ENCODE peak calls at places on chromosomes 4 and X, in seven cellular contexts. D is tibial artery; T is neural crest cell; V is endothelial cell; N is CD4-positive, alpha-beta T cell; E is fibroblast of the aortic adventitia; B is choroid plexus epithelial cell. G is an unnamed sample.

GRCh38 chrX:94058728-94059382 is 384.8 kb downstream of the FAM133A start:
- DNase-seq in D (no peak), T (peak), V (peak), N (no peak), E (peak), B (peak), G (no peak)

GRCh38 chr4:97238956-97239698 is 904.1 kb downstream of the STPG2 start:
- DNase-seq in D (no peak), T (no peak), V (no peak), N (no peak), E (no peak), B (no peak), G (no peak)

GRCh38 chr4:158535130-158535614 is 13.5 kb downstream of the RXFP1 start:
- DNase-seq in D (no peak), T (no peak), V (no peak), N (no peak), E (peak), B (peak), G (no peak)

GRCh38 chrX:131734621-131735020 is 190.7 kb downstream of the OR13H1 start:
- DNase-seq in D (no peak), T (no peak), V (no peak), N (no peak), E (peak), B (no peak), G (no peak)

GRCh38 chr4:78100060-78100459 is 42.9 kb downstream of the FRAS1 start:
- DNase-seq in D (no peak), T (no peak), V (no peak), N (no peak), E (peak), B (peak), G (no peak)

GRCh38 chrX:68511255-68511654 is 12.4 kb downstream of the YIPF6 start:
- DNase-seq in D (no peak), T (peak), V (peak), N (no peak), E (peak), B (peak), G (peak)

GRCh38 chr4:158930573-158930972 is 161.7 kb downstream of the FNIP2 start:
- DNase-seq in D (no peak), T (no peak), V (no peak), N (no peak), E (peak), B (no peak), G (no peak)

GRCh38 chrX:50877310-50877709 is 33.2 kb upstream of the BMP15 start:
- DNase-seq in D (no peak), T (no peak), V (no peak), N (no peak), E (peak), B (no peak), G (no peak)

GRCh38 chr4:184342167-184342856 is 124.6 kb upstream of the ENPP6 start:
- DNase-seq in D (no peak), T (no peak), V (no peak), N (no peak), E (no peak), B (no peak), G (no peak)

GRCh38 chrX:136204571-136204970 is 46.6 kb downstream of the MAP7D3 start:
- DNase-seq in D (no peak), T (no peak), V (peak), N (no peak), E (peak), B (peak), G (no peak)

GRCh38 chr4:113825272-113825671 is 63.7 kb upstream of the CAMK2D start:
- DNase-seq in D (no peak), T (no peak), V (no peak), N (peak), E (no peak), B (no peak), G (no peak)

GRCh38 chrX:69163936-69164741 is 1.1 kb downstream of the PJA1 start:
- DNase-seq in D (no peak), T (no peak), V (no peak), N (peak), E (no peak), B (peak), G (no peak)

GRCh38 chr4:107034982-107035710 is 967 bp downstream of the DKK2 start:
- DNase-seq in D (peak), T (peak), V (peak), N (no peak), E (peak), B (peak), G (no peak)

GRCh38 chr4:108172780-108173598 is 4.3 kb upstream of the LEF1 start:
- DNase-seq in D (no peak), T (peak), V (peak), N (peak), E (peak), B (peak), G (no peak)

GRCh38 chrX:113644426-113644825 is 803.8 kb upstream of the AMOT start:
- DNase-seq in D (no peak), T (no peak), V (no peak), N (no peak), E (peak), B (no peak), G (no peak)

GRCh38 chr4:156946508-156947197 is 24.9 kb downstream of the PDGFC start:
- DNase-seq in D (peak), T (no peak), V (no peak), N (no peak), E (peak), B (peak), G (peak)

GRCh38 chrX:69365349-69365748 is 138.8 kb upstream of the NALF2 start:
- DNase-seq in D (no peak), T (no peak), V (no peak), N (no peak), E (no peak), B (no peak), G (no peak)

GRCh38 chrX:56228914-56229313 is 3.2 kb upstream of the KLF8 start:
- DNase-seq in D (peak), T (no peak), V (no peak), N (no peak), E (no peak), B (no peak), G (no peak)

GRCh38 chr4:153257151-153257620 is 52.9 kb downstream of the TRIM2 start:
- DNase-seq in D (no peak), T (peak), V (peak), N (no peak), E (peak), B (peak), G (no peak)

GRCh38 chrX:105463483-105463882 is 243.0 kb upstream of the TEX13A start:
- DNase-seq in D (no peak), T (no peak), V (no peak), N (no peak), E (peak), B (peak), G (no peak)

GRCh38 chr4:144894525-144894924 is 203.5 kb downstream of the ANAPC10 start:
- DNase-seq in D (peak), T (no peak), V (no peak), N (no peak), E (peak), B (peak), G (peak)

GRCh38 chr4:138898282-138898681 is 117.3 kb upstream of the NOCT start:
- DNase-seq in D (no peak), T (no peak), V (no peak), N (no peak), E (peak), B (peak), G (no peak)

GRCh38 chr4:53916431-53916889 is 147.9 kb downstream of the CHIC2 start:
- DNase-seq in D (no peak), T (no peak), V (no peak), N (no peak), E (peak), B (peak), G (peak)

GRCh38 chr4:70711599-70711998 is 10.2 kb upstream of the RUFY3 start:
- DNase-seq in D (no peak), T (no peak), V (no peak), N (no peak), E (no peak), B (no peak), G (no peak)
- TF ChIP-seq CTCF in D (no peak), T (no peak), V (no peak), N (no peak), E (no peak), B (no peak), G (no peak)

DNA sequence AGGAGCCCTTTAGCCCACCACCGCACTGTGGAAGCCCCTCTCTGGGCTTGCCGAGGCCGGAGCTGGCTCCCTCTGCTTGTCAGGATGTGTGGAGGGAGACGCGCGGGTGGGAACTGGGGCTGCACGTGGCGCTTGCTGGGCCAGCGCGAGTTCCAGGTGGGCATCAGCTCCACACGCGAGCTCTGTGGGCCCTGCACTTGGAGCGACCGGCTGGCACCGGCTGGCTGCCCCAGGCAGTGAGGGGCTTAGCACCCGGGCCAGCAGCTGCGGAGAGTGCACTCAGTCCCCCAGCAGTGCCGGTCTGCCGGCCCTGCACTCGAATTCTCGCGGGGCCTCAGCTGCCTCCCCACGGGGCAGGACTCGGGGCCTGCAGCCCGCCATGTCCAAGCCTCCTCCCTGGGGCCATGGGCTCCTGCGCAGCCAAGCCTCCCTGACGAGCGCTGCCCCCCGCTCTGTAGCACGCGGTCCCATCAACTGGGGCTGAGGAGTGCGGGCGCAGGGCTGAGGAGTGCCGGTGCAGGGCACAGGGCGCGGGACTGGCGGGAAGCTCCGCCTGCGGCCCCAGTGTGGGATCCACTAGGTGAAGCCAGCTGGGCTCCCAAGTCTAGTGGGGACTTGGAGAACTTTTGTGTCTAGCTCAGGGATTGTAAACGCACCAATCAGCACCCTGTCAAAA is 93.6 kb downstream of the DTHD1 start:
- DNase-seq in D (no peak), T (no peak), V (no peak), N (no peak), E (no peak), B (no peak), G (no peak)
- TF ChIP-seq CTCF in D (no peak), T (no peak), V (no peak), N (no peak), E (no peak), B (no peak), G (no peak)

DNA sequence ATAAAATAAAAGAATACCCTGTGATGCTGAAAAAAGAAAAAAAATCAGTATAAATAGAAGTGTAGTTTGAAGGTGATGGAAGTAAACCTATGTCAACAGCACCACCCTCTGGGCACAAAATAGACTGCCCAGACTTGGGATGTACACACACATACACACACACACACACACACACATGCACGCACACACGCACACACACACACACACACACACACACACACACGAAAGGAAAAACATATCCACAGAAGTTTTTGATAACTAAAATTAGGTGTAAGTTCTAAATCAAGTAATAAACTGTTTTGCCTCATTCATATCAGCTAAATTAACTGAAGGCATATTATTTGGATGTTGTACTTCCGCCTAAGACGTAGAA is 40.5 kb downstream of the ANXA5 start:
- DNase-seq in D (peak), T (peak), V (peak), N (no peak), E (peak), B (peak), G (no peak)
- TF ChIP-seq CTCF in D (peak), T (peak), V (peak), N (no peak), E (peak), B (peak), G (peak)

GRCh38 chr4:147843162-147843561 is 111.3 kb downstream of the ARHGAP10 start:
- DNase-seq in D (no peak), T (no peak), V (no peak), N (no peak), E (no peak), B (no peak), G (no peak)
- TF ChIP-seq CTCF in D (no peak), T (peak), V (peak), N (no peak), E (no peak), B (peak), G (no peak)

DNA sequence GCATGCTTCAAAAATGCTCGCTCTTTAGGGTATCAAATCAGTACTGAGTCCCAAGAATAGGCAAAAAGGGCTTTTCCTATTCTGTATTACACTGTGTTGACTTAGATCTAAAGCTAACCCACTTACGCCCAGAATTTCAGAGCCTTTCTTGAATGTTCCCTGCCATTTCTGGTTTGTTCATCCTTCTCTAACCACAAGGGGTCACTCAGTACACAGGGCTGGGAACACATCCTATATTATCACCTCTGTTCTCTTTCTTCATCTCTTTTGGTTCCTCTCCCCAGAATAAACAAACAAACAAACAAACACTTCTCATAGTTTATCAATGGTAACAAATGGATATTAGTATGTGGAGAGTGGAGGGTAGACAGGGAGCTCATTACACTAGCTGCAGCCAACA is 25.5 kb upstream of the MORC4 start:
- DNase-seq in D (no peak), T (no peak), V (peak), N (no peak), E (peak), B (peak), G (no peak)
- TF ChIP-seq CTCF in D (no peak), T (peak), V (peak), N (peak), E (peak), B (peak), G (peak)

DNA sequence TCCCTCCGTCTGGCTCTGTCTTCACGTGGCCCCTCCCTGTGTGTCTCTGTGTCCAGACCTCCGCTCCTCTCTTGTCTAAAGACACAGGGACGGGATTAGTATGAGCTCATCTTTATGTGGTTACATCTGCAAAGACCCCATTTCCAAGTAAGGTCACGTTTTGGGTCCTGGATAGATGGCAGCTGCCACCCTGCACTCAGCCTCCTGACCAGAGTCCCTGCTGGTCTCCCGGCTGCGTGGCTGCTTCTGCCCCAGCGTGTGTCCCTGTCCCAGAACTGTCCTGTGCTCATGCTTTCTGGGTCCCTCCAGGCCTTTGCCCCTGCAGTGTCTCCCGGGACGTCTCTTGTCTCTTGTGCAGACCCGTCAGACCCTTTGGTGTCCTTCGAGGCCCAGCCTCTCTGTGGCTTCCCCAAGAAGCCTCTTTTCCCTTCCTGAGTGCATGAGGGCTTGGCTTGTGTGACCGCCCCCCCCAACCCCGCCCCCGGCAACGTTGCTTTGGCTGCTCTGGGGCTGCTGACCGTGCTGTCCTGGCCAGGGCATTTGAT is 107.3 kb downstream of the PSAPL1 start:
- DNase-seq in D (no peak), T (no peak), V (no peak), N (no peak), E (peak), B (no peak), G (no peak)
- TF ChIP-seq CTCF in D (no peak), T (no peak), V (no peak), N (no peak), E (no peak), B (no peak), G (no peak)

DNA sequence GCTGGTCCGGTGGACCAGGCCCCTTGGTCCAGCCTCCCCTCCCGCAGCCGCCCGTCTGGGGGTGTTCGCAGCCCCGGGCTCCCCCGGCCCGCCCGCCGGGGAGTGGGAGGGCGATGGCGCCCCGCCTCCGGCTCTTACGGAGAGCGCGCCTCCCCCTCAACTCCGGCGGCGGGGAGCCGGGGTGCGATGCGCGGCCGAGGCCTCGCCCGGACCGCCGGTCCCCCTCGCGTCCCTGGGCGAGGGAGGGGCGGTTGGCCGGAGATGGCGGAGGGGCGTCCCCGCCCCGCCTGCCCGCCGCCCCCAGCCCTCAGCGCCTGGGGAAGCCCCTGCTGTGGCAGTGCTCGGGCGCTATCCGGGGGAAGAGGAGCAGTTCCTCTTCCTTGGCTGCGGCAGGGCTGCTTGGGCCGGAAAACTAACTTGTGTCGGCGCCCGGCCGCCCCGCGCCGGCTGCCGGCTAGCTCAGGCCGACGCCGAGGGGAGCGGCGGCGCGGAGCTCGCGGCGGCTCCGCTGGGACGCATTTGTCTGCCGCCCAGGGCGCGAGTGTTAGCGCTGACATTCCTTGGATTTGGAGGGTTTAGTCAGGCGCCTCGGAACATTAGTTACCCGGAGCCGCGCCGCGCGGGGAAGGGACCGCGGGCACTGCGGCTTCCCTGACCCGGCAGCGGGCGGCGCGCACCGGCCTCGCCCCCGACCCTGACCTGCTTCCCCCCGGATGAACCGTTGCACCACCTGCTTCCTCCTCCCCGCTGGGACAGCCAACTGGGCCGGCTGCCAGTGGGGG is 1.0 kb downstream of the GALNT7 start:
- DNase-seq in D (peak), T (peak), V (peak), N (peak), E (peak), B (peak), G (peak)
- TF ChIP-seq CTCF in D (no peak), T (peak), V (no peak), N (no peak), E (no peak), B (no peak), G (no peak)

GRCh38 chr4:90960840-90961239 is 833.6 kb downstream of the CCSER1 start:
- DNase-seq in D (no peak), T (no peak), V (no peak), N (no peak), E (no peak), B (no peak), G (no peak)
- TF ChIP-seq CTCF in D (no peak), T (no peak), V (peak), N (no peak), E (no peak), B (no peak), G (no peak)

GRCh38 chrX:101219116-101219839 is at the start of gene DRP2:
- DNase-seq in D (no peak), T (no peak), V (no peak), N (no peak), E (peak), B (no peak), G (no peak)

GRCh38 chrX:101219840-101220191 is 230 bp downstream of the DRP2 start:
- DNase-seq in D (no peak), T (no peak), V (no peak), N (no peak), E (peak), B (peak), G (no peak)

GRCh38 chrX:101223226-101223625 is 3.6 kb downstream of the DRP2 start:
- DNase-seq in D (no peak), T (no peak), V (no peak), N (no peak), E (no peak), B (no peak), G (no peak)

GRCh38 chrX:101217689-101218088 is 1.9 kb upstream of the DRP2 start:
- DNase-seq in D (no peak), T (no peak), V (no peak), N (no peak), E (no peak), B (no peak), G (no peak)

GRCh38 chrX:101220881-101221280 is 1.3 kb downstream of the DRP2 start:
- DNase-seq in D (no peak), T (no peak), V (no peak), N (no peak), E (no peak), B (no peak), G (no peak)
- TF ChIP-seq CTCF in D (no peak), T (no peak), V (no peak), N (no peak), E (no peak), B (no peak), G (no peak)

DNA sequence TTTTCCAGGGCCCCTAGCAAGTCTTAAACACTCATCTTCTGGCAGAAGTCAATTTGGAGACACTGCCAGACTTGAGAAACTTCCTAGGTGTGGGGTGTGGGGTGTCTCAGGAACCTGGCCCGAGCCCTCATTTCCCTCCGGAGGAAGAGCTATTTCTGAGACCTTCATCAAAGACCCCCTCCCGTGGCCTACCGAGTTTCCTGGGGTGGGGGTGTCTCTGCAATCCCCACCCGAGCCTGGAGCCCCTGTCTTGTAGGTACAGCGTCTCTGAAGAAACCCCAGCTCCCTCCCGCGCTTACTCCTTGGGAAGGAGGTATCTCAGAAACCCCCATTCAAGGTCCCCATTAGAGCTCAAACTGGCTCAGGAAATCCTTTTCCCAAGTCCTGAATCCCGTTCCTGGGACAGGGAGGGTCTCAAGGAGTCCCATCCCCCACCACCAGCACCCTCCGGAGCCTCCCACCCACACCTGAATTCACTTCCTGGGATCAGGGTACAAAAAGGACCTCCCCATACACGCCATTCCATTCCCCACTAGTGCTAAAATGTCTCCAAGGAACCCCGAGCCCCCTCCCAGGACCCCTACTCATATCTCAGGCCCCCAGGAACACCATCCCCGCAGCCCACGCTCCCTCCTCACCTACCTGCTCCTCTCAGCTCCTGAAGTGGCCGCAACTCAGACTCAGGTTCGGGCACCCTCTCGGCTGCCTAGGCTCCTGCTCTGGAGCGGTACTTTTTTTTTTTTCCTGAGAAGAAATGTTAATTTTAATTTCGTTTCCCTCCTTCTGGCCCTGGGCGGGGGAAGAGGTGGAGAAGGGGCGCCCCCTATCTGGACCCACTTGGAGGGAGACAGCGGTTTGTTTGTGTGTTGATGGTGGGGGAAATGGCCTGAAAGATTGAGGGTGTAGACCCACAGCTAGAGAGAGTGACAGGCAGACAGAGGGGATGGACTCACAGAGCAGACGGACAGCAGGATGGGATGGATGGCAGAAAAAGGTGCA is 1.1 kb downstream of the SLC38A5 start:
- DNase-seq in D (no peak), T (no peak), V (no peak), N (peak), E (no peak), B (no peak), G (no peak)
- TF ChIP-seq CTCF in D (no peak), T (no peak), V (no peak), N (peak), E (peak), B (peak), G (no peak)